ENCODE peak calls at places on chromosomes 16 and 17, in seven cellular contexts. Q is CD8-positive, alpha-beta T cell; X is NCI-H1092 treated with DMSO at 0.1 percent for 48 hours; O is NCI-H1048; L is T-helper 2 cell; Z is stimulated activated CD8-positive, alpha-beta memory T cell treated with anti-CD3 and anti-CD28 coated beads, Interleukin-4, amount 100 ng/mL, for 4 hours; P is activated CD4-positive, alpha-beta memory T cell treated with anti-CD3 and anti-CD28 coated beads, Interleukin-2, amount 10 ng/mL, durations not matched to agents 7 days and 5 days. A is an unnamed sample.

GRCh38 chr17:41633498-41634197 is 9.3 kb upstream of the KRT17 start:
- DNase-seq in Q (no peak), X (no peak), O (no peak), L (no peak), Z (no peak), P (no peak), A (no peak)

GRCh38 chr16:57889111-57889510 is 81.8 kb downstream of the CNGB1 start:
- DNase-seq in Q (no peak), X (no peak), O (no peak), L (no peak), Z (no peak), P (no peak), A (no peak)

GRCh38 chr16:87160218-87160617 is 157.0 kb downstream of the C16orf95 start:
- DNase-seq in Q (no peak), X (no peak), O (no peak), L (no peak), Z (no peak), P (no peak), A (no peak)

GRCh38 chr16:20957153-20957552 is 56.6 kb downstream of the LYRM1 start:
- DNase-seq in Q (no peak), X (no peak), O (no peak), L (no peak), Z (no peak), P (no peak), A (no peak)

GRCh38 chr16:25151996-25152395 is 40.5 kb downstream of the LCMT1 start:
- DNase-seq in Q (no peak), X (no peak), O (no peak), L (no peak), Z (no peak), P (no peak), A (no peak)

GRCh38 chr17:65434251-65434650 is 127.2 kb downstream of the AXIN2 start:
- DNase-seq in Q (no peak), X (no peak), O (no peak), L (no peak), Z (no peak), P (no peak), A (no peak)

GRCh38 chr17:82848022-82848592 is 8.3 kb upstream of the ZNF750 start:
- DNase-seq in Q (peak), X (peak), O (no peak), L (peak), Z (peak), P (peak), A (no peak)

GRCh38 chr16:14098081-14098480 is 27.0 kb downstream of the MRTFB start:
- DNase-seq in Q (no peak), X (no peak), O (no peak), L (no peak), Z (no peak), P (no peak), A (peak)

GRCh38 chr16:9260665-9261064 is 169.2 kb downstream of the HAPSTR1 start:
- DNase-seq in Q (no peak), X (peak), O (no peak), L (no peak), Z (no peak), P (no peak), A (no peak)

GRCh38 chr16:82655315-82655714 is 28.5 kb downstream of the CDH13 start:
- DNase-seq in Q (peak), X (no peak), O (no peak), L (peak), Z (peak), P (peak), A (peak)

GRCh38 chr16:21001262-21001661 is 100.7 kb downstream of the LYRM1 start:
- DNase-seq in Q (no peak), X (no peak), O (no peak), L (no peak), Z (no peak), P (peak), A (no peak)

GRCh38 chr16:77918792-77919707 is 103.3 kb upstream of the CLEC3A start:
- DNase-seq in Q (no peak), X (peak), O (no peak), L (no peak), Z (no peak), P (no peak), A (peak)

GRCh38 chr17:14741516-14741915 is 440.6 kb downstream of the HS3ST3B1 start:
- DNase-seq in Q (no peak), X (no peak), O (no peak), L (no peak), Z (no peak), P (no peak), A (no peak)

GRCh38 chr17:1643293-1643998 is 2.1 kb downstream of the SCARF1 start:
- DNase-seq in Q (peak), X (no peak), O (peak), L (peak), Z (peak), P (peak), A (no peak)